ENCODE peak calls at places on chromosomes 12 and 14, in seven cellular contexts. Y is HS-27A; N is AG09309; P is substantia nigra; T is activated CD8-positive, alpha-beta T cell treated with anti-CD3 and anti-CD28 coated beads, Interleukin-2, amount 10 ng/mL, durations not matched to agents 7 days and 5 days; M is DMS 273 treated with DMSO at 0.1 percent for 48 hours; S is amygdala. H is an unnamed sample.

GRCh38 chr12:13362260-13362841 is 165.8 kb downstream of the EMP1 start:
- DNase-seq in Y (peak), N (no peak), P (peak), T (peak), M (no peak), S (no peak), H (peak)

GRCh38 chr12:122891661-122892525 is 4.0 kb downstream of the VPS37B start:
- DNase-seq in Y (no peak), N (peak), P (peak), T (no peak), M (no peak), S (no peak), H (no peak)

GRCh38 chr14:95055318-95055717 is 102.0 kb downstream of the DICER1 start:
- DNase-seq in Y (no peak), N (no peak), P (no peak), T (no peak), M (no peak), S (no peak), H (no peak)

GRCh38 chr12:7966558-7966957 is 30.6 kb upstream of the SLC2A3 start:
- DNase-seq in Y (no peak), N (no peak), P (no peak), T (no peak), M (no peak), S (no peak), H (no peak)

GRCh38 chr14:89304972-89305703 is 111.9 kb downstream of the FOXN3 start:
- DNase-seq in Y (no peak), N (no peak), P (no peak), T (no peak), M (no peak), S (no peak), H (no peak)

GRCh38 chr14:60775296-60775695 is 40.7 kb downstream of the MNAT1 start:
- DNase-seq in Y (peak), N (no peak), P (no peak), T (no peak), M (no peak), S (no peak), H (no peak)

GRCh38 chr14:79920180-79920579 is 291.1 kb downstream of the DIO2 start:
- DNase-seq in Y (no peak), N (no peak), P (no peak), T (no peak), M (no peak), S (no peak), H (no peak)

GRCh38 chr12:88627501-88627900 is 47.2 kb upstream of the KITLG start:
- DNase-seq in Y (no peak), N (no peak), P (no peak), T (no peak), M (no peak), S (no peak), H (no peak)

GRCh38 chr12:4977104-4977503 is 66.6 kb upstream of the KCNA5 start:
- DNase-seq in Y (no peak), N (no peak), P (no peak), T (no peak), M (no peak), S (no peak), H (no peak)

GRCh38 chr12:110180591-110181005 is 56.4 kb downstream of the IFT81 start:
- DNase-seq in Y (no peak), N (peak), P (no peak), T (no peak), M (no peak), S (no peak), H (no peak)

GRCh38 chr14:76904100-76904739 is 78.0 kb downstream of the LRRC74A start:
- DNase-seq in Y (no peak), N (peak), P (no peak), T (no peak), M (no peak), S (no peak), H (no peak)

GRCh38 chr14:97233319-97233980 is 436.3 kb downstream of the VRK1 start:
- DNase-seq in Y (no peak), N (no peak), P (no peak), T (no peak), M (no peak), S (no peak), H (no peak)

GRCh38 chr14:73789996-73790581 is 61.5 kb upstream of the PTGR2 start:
- DNase-seq in Y (no peak), N (peak), P (peak), T (no peak), M (no peak), S (peak), H (no peak)

GRCh38 chr14:89973234-89973823 is 17.6 kb downstream of the TDP1 start:
- DNase-seq in Y (no peak), N (peak), P (peak), T (peak), M (no peak), S (peak), H (peak)

GRCh38 chr14:36301159-36301558 is 19.3 kb downstream of the MBIP start:
- DNase-seq in Y (no peak), N (no peak), P (no peak), T (no peak), M (no peak), S (no peak), H (no peak)

GRCh38 chr14:24098927-24099813 is 5.1 kb downstream of the PCK2 start:
- DNase-seq in Y (no peak), N (no peak), P (peak), T (no peak), M (no peak), S (no peak), H (no peak)

GRCh38 chr14:100105357-100106169 is 40.3 kb downstream of the EVL start:
- DNase-seq in Y (no peak), N (no peak), P (no peak), T (peak), M (no peak), S (no peak), H (no peak)

GRCh38 chr12:51687142-51687935 is 96.3 kb downstream of the SCN8A start:
- DNase-seq in Y (no peak), N (peak), P (no peak), T (no peak), M (no peak), S (no peak), H (no peak)

GRCh38 chr14:20855652-20856291 is 35.4 kb upstream of the RNASE3 start:
- DNase-seq in Y (peak), N (no peak), P (peak), T (peak), M (peak), S (peak), H (peak)

GRCh38 chr12:42130670-42131402 is 13.8 kb downstream of the GXYLT1 start:
- DNase-seq in Y (no peak), N (no peak), P (no peak), T (no peak), M (no peak), S (no peak), H (no peak)

GRCh38 chr12:108392284-108392683 is 53.2 kb upstream of the CMKLR1 start:
- DNase-seq in Y (no peak), N (no peak), P (no peak), T (no peak), M (no peak), S (no peak), H (no peak)

GRCh38 chr14:80325688-80326087 is 114.4 kb upstream of the DIO2 start:
- DNase-seq in Y (no peak), N (no peak), P (no peak), T (no peak), M (no peak), S (no peak), H (no peak)

GRCh38 chr12:15563683-15564082 is 225.5 kb downstream of the EPS8 start:
- DNase-seq in Y (no peak), N (peak), P (no peak), T (peak), M (no peak), S (no peak), H (no peak)

GRCh38 chr12:108425238-108425795 is 86.2 kb upstream of the CMKLR1 start:
- DNase-seq in Y (no peak), N (no peak), P (no peak), T (no peak), M (no peak), S (no peak), H (no peak)

GRCh38 chr12:76144253-76144564 is 59.7 kb upstream of the NAP1L1 start:
- DNase-seq in Y (no peak), N (no peak), P (no peak), T (no peak), M (no peak), S (no peak), H (no peak)

GRCh38 chr12:96239711-96240234 is 45.6 kb downstream of the ELK3 start:
- DNase-seq in Y (no peak), N (no peak), P (no peak), T (no peak), M (no peak), S (no peak), H (no peak)

GRCh38 chr12:90112668-90113067 is 404.0 kb upstream of the ATP2B1 start:
- DNase-seq in Y (no peak), N (no peak), P (no peak), T (no peak), M (peak), S (no peak), H (no peak)

GRCh38 chr14:32702571-32702970 is 236.1 kb upstream of the NPAS3 start:
- DNase-seq in Y (no peak), N (no peak), P (peak), T (no peak), M (no peak), S (no peak), H (no peak)

GRCh38 chr12:91563011-91563410 is 380.4 kb upstream of the DCN start:
- DNase-seq in Y (no peak), N (no peak), P (no peak), T (no peak), M (no peak), S (no peak), H (no peak)

GRCh38 chr12:109182041-109182839 is 65.9 kb downstream of the ACACB start:
- DNase-seq in Y (no peak), N (no peak), P (peak), T (no peak), M (no peak), S (no peak), H (no peak)

GRCh38 chr12:59041241-59042121 is 121.2 kb upstream of the LRIG3 start:
- DNase-seq in Y (peak), N (peak), P (no peak), T (no peak), M (no peak), S (no peak), H (no peak)

GRCh38 chr12:1883513-1883912 is 34.9 kb downstream of the CACNA2D4 start:
- DNase-seq in Y (no peak), N (no peak), P (no peak), T (peak), M (no peak), S (no peak), H (no peak)

GRCh38 chr14:61568572-61569011 is 126.7 kb upstream of the HIF1A start:
- DNase-seq in Y (no peak), N (no peak), P (no peak), T (peak), M (no peak), S (no peak), H (peak)

H was measured in T-helper 1 cell.